ENCODE peak calls at places on chromosomes 4 and X, in six cellular contexts. V, K, R, P, B and G are unnamed samples.

GRCh38 chr4:158172196-158172557 is 648 bp downstream of the GASK1B start:
- DNase-seq in P (peak), B (no peak), K (no peak), V (no peak), R (no peak), G (no peak)

GRCh38 chrX:151985955-151986354 is 11.5 kb upstream of the GABRE start:
- DNase-seq in K (no peak), R (no peak), V (no peak), B (no peak), P (peak), G (no peak)

GRCh38 chr4:106062452-106062875 is 167.2 kb downstream of the NPNT start:
- DNase-seq in B (peak), K (no peak), R (no peak), V (no peak), P (peak), G (peak)

GRCh38 chr4:79442422-79442821 is 34.4 kb upstream of the GK2 start:
- DNase-seq in P (peak), V (no peak), K (no peak), B (no peak), R (no peak), G (no peak)

GRCh38 chrX:115112411-115112810 is 76.8 kb upstream of the RBMXL3 start:
- DNase-seq in K (no peak), R (no peak), P (no peak), B (no peak), V (no peak), G (no peak)

GRCh38 chr4:188154668-188155423 is 15.6 kb downstream of the TRIML1 start:
- DNase-seq in P (no peak), V (no peak), R (no peak), B (peak), K (no peak), G (no peak)

GRCh38 chr4:157048248-157048647 is 27.7 kb upstream of the GLRB start:
- DNase-seq in R (no peak), K (no peak), B (no peak), V (no peak), P (peak), G (peak)

GRCh38 chr4:32987111-32987510 is 2266.9 kb downstream of the PCDH7 start:
- DNase-seq in R (no peak), P (no peak), B (no peak), V (no peak), K (no peak), G (no peak)

GRCh38 chrX:13377537-13377936 is 57.7 kb upstream of the ATXN3L start:
- DNase-seq in K (no peak), P (peak), B (no peak), V (no peak), R (no peak), G (no peak)

GRCh38 chr4:8506373-8507250 is 66.0 kb downstream of the TRMT44 start:
- DNase-seq in P (peak), K (no peak), V (peak), R (no peak), B (no peak), G (no peak)